ENCODE peak calls at places on chromosome 4, in four cellular contexts. B, F, J and X are unnamed samples.

GRCh38 chr4:1831331-1831730 is 24.6 kb downstream of the LETM1 start:
- DNase-seq in B (no peak), F (no peak), J (no peak), X (no peak)

GRCh38 chr4:110617095-110617494 is 5.8 kb downstream of the PITX2 start:
- DNase-seq in B (no peak), F (no peak), J (no peak), X (no peak)

GRCh38 chr4:95165926-95166524 is 382.7 kb downstream of the UNC5C start:
- DNase-seq in B (no peak), F (peak; percentile 65), J (peak; percentile 57), X (no peak)

GRCh38 chr4:8708401-8709021 is 115.9 kb downstream of the CPZ start:
- DNase-seq in B (no peak), F (no peak), J (no peak), X (no peak)

GRCh38 chr4:123488916-123489315 is 92.3 kb downstream of the SPRY1 start:
- DNase-seq in B (no peak), F (peak; percentile 86), J (peak; percentile 32), X (no peak)

GRCh38 chr4:175997291-175997690 is 68.3 kb upstream of the WDR17 start:
- DNase-seq in B (no peak), F (no peak), J (no peak), X (no peak)

GRCh38 chr4:109432203-109432602 is 1.4 kb upstream of the SEC24B start:
- DNase-seq in B (no peak), F (no peak), J (no peak), X (no peak)

GRCh38 chr4:149113804-149114430 is 671.7 kb upstream of the NR3C2 start:
- DNase-seq in B (no peak), F (peak; percentile 87), J (no peak), X (no peak)

GRCh38 chr4:137707626-137708025 is 175.3 kb upstream of the PCDH18 start:
- DNase-seq in B (no peak), F (peak; percentile 60), J (no peak), X (no peak)

GRCh38 chr4:1767058-1767769 is 25.9 kb upstream of the FGFR3 start:
- DNase-seq in B (no peak), F (peak; percentile 2), J (no peak), X (no peak)

DNA sequence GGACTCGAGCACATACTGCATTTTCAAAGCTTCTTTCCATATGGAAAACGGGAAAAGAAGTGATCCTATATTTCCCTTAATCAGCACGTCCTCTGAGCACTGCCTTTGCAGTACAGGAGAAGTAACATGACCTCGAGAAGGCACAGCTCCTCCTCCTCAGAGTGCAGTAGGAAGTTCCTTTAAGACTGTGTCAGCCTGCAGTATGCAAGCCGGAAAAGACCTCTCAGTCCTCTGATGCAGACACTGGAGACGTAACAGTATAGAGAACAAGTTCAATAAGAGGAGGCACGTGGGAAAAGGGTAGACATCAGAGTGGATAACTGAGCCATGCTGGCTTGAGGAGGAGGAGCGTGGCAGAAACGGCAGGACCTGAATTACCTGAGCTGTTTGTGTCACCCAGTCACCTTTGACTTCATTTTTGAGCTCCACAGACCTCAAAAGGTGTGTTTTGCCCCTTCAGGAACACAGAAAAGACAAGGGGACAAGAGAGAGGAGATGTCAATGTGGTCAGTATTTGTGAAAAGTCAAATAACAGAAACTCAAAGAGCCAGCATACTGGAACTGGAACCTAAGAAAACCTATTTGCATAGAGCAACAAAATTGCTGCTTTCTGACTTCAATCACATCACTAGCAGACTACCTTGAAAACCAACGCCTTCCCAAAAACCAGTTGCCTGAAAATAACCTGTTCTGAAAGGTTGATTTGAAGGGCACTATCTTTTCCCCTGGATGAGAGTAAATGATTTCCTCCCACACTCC is 20.8 kb downstream of the IRF2 start:
- DNase-seq in B (peak; percentile 59), F (peak; percentile 95), J (no peak), X (no peak)
- TF ChIP-seq POLR2A in B (no peak), F (no peak), J (no peak), X (peak; percentile 26)

GRCh38 chr4:181261279-181261678 is 981.9 kb upstream of the TENM3 start:
- DNase-seq in B (no peak), F (peak; percentile 32), J (no peak), X (no peak)
- TF ChIP-seq CTCF in B (no peak), F (peak; percentile 35), J (peak; percentile 20), X (no peak)

DNA sequence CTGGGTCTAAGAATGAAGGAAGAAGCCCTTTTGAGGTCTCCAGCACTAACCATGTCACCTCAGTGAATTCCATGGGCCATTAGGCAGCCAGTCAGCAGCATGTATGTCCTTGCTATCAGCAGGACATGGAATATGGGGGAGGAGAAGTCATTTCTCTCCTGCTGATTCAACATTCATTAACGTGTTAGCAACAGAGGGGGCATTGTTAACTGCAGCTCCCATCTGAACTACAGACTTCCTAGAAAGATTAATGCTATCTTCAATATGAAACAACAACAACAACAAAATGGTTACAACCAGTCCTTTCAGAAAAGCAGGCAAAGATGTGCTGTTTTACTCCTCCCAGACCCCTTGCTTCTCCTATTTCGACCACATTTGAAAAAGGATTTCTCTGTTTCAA is 120.4 kb upstream of the SLC34A2 start:
- DNase-seq in B (no peak), F (no peak), J (no peak), X (no peak)
- TF ChIP-seq POLR2A in B (no peak), F (no peak), J (no peak), X (no peak)

GRCh38 chr4:80195441-80196139 is 1.7 kb upstream of the PRDM8 start:
- DNase-seq in B (no peak), F (no peak), J (no peak), X (no peak)
- TF ChIP-seq CTCF in B (no peak), F (no peak), J (no peak), X (no peak)

GRCh38 chr4:15003441-15003890 is 1.2 kb downstream of the CPEB2 start:
- DNase-seq in B (peak; percentile 68), F (peak; percentile 19), J (no peak), X (no peak)

GRCh38 chr4:15003891-15004700 is 1.8 kb downstream of the CPEB2 start:
- DNase-seq in B (peak; percentile 45), F (no peak), J (no peak), X (no peak)

GRCh38 chr4:15006416-15007024 is 4.2 kb downstream of the CPEB2 start:
- DNase-seq in B (no peak), F (peak; percentile 18), J (no peak), X (no peak)

GRCh38 chr4:15005474-15006115 is 3.3 kb downstream of the CPEB2 start:
- DNase-seq in B (no peak), F (no peak), J (no peak), X (no peak)

DNA sequence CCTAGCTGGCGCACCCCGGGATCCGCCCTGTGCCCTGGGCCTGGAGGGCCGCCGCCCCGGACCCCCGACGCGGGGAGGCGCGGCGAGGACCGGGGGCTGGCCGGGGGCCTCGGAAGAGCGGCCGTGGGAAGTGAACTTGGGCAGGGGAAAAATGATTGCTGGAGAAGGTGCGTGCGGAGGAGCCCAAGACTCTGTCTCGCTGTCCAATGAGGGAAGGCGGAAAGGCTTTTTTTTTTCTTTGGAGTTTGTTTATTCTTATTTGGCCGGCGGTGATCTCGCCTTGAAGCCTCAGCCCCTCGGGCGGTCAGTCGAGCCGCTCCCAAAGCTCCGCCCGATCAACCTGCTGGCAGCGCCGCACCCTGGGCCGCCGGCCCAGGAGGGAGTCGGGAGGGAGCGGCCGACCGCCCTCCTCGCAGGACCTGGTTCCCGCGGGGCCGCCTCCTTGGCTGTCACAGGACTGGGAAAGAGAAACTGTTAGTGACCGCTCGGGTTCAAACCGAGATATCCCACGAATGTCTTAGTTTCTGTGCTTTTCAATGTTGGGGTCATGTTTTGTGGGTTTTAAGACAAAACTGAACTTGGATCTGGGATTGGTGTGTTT is 2.5 kb downstream of the CPEB2 start:
- DNase-seq in B (peak; percentile 91), F (peak; percentile 54), J (no peak), X (peak; percentile 3)
- TF ChIP-seq POLR2A in B (peak; percentile 87), F (peak; percentile 65), J (no peak), X (no peak)

GRCh38 chr4:7025040-7025602 is 18.1 kb upstream of the TADA2B start:
- DNase-seq in B (no peak), F (no peak), J (no peak), X (no peak)
- TF ChIP-seq CTCF in B (no peak), F (no peak), J (no peak), X (no peak)

DNA sequence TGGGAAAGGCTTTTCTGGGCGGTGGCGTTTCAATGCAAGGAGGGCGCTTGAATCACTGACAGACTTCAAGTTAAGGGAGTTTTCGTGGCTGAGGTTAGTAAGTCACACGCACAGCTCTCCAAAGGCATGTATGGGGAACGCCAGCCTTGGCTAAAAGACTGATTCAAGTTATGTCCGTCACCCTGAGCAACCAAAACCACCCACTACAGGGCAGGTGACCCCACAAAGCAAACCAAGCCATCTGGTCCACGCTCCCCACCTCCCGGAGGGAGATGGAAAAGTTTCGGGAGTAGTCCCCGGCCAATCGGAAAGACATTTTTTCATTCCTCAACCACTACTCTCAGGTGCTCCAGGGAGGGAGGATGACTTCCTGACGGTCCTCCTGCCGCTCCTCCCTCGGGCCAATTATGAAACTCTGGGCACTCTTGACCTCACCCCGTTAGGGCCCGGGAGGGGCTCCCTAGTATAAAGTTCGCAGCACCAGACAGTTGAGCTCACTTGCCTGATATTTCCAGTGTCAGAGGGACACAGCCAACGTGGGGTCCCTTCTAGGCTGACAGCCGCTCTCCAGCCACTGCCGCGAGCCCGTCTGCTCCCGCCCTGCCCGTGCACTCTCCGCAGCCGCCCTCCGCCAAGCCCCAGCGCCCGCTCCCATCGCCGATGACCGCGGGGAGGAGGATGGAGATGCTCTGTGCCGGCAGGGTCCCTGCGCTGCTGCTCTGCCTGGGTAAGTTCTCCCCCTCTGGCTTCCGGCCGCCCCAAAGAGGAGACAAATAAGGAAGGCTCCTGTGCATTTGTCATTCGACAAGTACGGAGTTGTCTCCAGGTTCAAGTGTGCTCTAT is at the start of gene EREG:
- DNase-seq in B (peak; percentile 30), F (peak; percentile 62), J (peak; percentile 74), X (no peak)
- TF ChIP-seq POLR2A in B (no peak), F (no peak), J (peak; percentile 76), X (no peak)

DNA sequence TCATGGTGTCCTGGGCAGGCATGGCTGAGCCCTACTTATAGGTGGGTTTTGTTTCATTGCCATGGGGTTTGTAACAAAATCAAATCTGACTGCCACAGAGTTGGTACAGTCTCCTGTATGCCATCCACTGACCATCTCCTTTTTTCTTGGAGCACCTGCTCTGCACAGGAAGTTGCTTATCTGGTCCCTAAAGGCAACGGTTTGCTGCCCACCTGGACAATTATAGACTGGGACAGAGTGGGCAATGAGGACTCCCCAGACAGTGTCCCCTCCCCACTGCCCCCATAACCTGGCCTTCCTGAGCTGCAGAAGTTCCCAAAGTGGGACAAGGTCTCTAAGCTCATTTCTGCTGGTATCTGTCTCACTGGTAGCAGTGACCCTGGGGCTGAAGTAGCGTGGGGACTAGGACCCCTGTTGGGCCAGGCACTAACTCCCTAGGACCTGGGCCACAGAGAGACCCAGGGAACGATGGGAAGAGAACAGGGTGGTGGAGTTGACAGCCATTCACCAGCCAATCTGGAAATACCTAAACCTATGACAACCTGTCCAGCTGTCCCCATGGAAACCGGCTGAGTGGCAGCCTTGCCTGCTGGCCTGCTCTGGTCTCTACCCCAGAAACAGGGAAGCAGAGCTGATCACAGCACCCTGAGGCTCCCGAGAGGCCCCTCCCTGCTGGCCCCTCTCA is 64.7 kb downstream of the WFS1 start:
- DNase-seq in B (no peak), F (no peak), J (no peak), X (no peak)
- TF ChIP-seq CTCF in B (no peak), F (no peak), J (no peak), X (no peak)